ENCODE peak calls at places on chromosome 3, in eight cellular contexts. Z, B, X, C, U, A, S and V are unnamed samples.

GRCh38 chr3:55629432-55629831 is 142.3 kb upstream of the WNT5A start:
- DNase-seq in Z (no peak), B (peak), X (no peak), C (no peak), U (peak), A (peak), S (no peak), V (no peak)

GRCh38 chr3:74599564-74599963 is 14.9 kb downstream of the CNTN3 start:
- DNase-seq in Z (no peak), B (no peak), X (no peak), C (no peak), U (no peak), A (no peak), S (no peak), V (no peak)

GRCh38 chr3:97269202-97269601 is 454.8 kb downstream of the EPHA6 start:
- DNase-seq in Z (no peak), B (no peak), X (no peak), C (no peak), U (no peak), A (no peak), S (no peak), V (no peak)

GRCh38 chr3:134320749-134321148 is 53.5 kb downstream of the AMOTL2 start:
- DNase-seq in Z (no peak), B (no peak), X (no peak), C (peak), U (peak), A (no peak), S (no peak), V (no peak)

GRCh38 chr3:155441506-155441905 is 148.0 kb upstream of the STRIT1 start:
- DNase-seq in Z (no peak), B (no peak), X (no peak), C (no peak), U (no peak), A (no peak), S (no peak), V (no peak)

GRCh38 chr3:179108091-179108490 is 36.5 kb upstream of the ZMAT3 start:
- DNase-seq in Z (no peak), B (no peak), X (no peak), C (no peak), U (no peak), A (no peak), S (no peak), V (no peak)

GRCh38 chr3:31522152-31522551 is 10.6 kb upstream of the STT3B start:
- DNase-seq in Z (no peak), B (no peak), X (no peak), C (no peak), U (no peak), A (no peak), S (no peak), V (no peak)

GRCh38 chr3:194281766-194282165 is 69.4 kb downstream of the CPN2 start:
- DNase-seq in Z (no peak), B (no peak), X (no peak), C (no peak), U (no peak), A (peak), S (peak), V (no peak)

GRCh38 chr3:4474683-4475490 is 7.8 kb upstream of the SUMF1 start:
- DNase-seq in Z (no peak), B (no peak), X (no peak), C (no peak), U (no peak), A (no peak), S (no peak), V (no peak)

DNA sequence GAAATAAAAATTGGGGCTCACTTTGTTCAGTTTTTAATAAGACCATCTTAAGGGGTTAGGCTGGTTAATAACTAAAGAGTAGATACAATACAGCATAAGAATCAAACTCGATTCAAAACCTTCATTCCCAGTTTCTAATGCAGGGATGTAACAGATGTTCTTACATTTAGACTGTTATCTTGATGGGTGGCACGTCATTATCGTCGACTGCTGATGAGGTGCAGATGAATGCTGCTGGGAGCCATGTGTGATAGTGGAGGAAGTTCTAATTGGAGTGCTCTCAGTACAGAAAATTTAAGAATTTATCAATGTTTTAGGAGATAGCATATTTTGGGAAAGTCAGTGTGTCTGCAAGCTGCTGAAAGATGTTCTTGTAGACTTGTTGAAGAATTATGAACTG is 331.5 kb downstream of the PTPRG start:
- DNase-seq in Z (no peak), B (no peak), X (no peak), C (no peak), U (no peak), A (no peak), S (no peak), V (no peak)
- H3K27ac ChIP-seq in Z (no peak), B (no peak), X (no peak), C (no peak), U (no peak), A (no peak), S (no peak), V (no peak)

GRCh38 chr3:122987231-122987630 is 40.3 kb downstream of the SEMA5B start:
- DNase-seq in Z (no peak), B (no peak), X (no peak), C (no peak), U (no peak), A (no peak), S (no peak), V (no peak)
- H3K4me3 ChIP-seq in Z (no peak), B (no peak), X (no peak), C (no peak), U (no peak), A (no peak), S (no peak), V (no peak)

GRCh38 chr3:18302517-18302916 is 122.6 kb downstream of the SATB1 start:
- DNase-seq in Z (no peak), B (no peak), X (no peak), C (peak), U (no peak), A (peak), S (no peak), V (no peak)
- TF ChIP-seq POLR2AphosphoS5 in Z (no peak), B (no peak), X (no peak), C (no peak), U (no peak), A (no peak), S (no peak), V (no peak)

GRCh38 chr3:189813652-189814245 is 182.6 kb downstream of the TP63 start:
- DNase-seq in Z (no peak), B (peak), X (no peak), C (no peak), U (no peak), A (no peak), S (no peak), V (no peak)
- H3K27ac ChIP-seq in Z (no peak), B (no peak), X (peak), C (no peak), U (no peak), A (no peak), S (no peak), V (no peak)